ENCODE peak calls at places on chromosomes 4 and X, in seven cellular contexts. V, P, G, F, U, H and A are unnamed samples.

GRCh38 chr4:123017636-123018390 is 95.4 kb upstream of the NUDT6 start:
- DNase-seq in H (no peak), P (no peak), G (peak; percentile 5), U (no peak), F (no peak), V (peak; percentile 84), A (no peak)

GRCh38 chrX:53262918-53263394 is 18.4 kb downstream of the IQSEC2 start:
- DNase-seq in F (no peak), H (no peak), P (no peak), V (peak; percentile 72), G (no peak), U (no peak), A (no peak)

GRCh38 chrX:112688242-112688641 is 8.5 kb upstream of the LHFPL1 start:
- DNase-seq in P (no peak), U (no peak), H (no peak), V (no peak), F (no peak), G (no peak), A (no peak)

GRCh38 chrX:12771445-12772069 is 19.7 kb upstream of the PRPS2 start:
- DNase-seq in G (peak; percentile 25), V (peak; percentile 66), H (peak; percentile 50), U (peak; percentile 52), P (no peak), F (peak; percentile 37), A (peak; percentile 47)

GRCh38 chr4:70935038-70935437 is 32.9 kb downstream of the MOB1B start:
- DNase-seq in F (no peak), H (no peak), G (no peak), V (no peak), U (no peak), P (no peak), A (no peak)

GRCh38 chr4:76989391-76990061 is 40.0 kb downstream of the SEPTIN11 start:
- DNase-seq in P (no peak), H (no peak), F (no peak), G (no peak), U (peak; percentile 51), V (no peak), A (no peak)

GRCh38 chr4:105184316-105184988 is 37.8 kb downstream of the TET2 start:
- DNase-seq in G (no peak), F (no peak), P (no peak), U (no peak), H (no peak), V (no peak), A (no peak)

GRCh38 chrX:150546711-150547153 is 21.7 kb upstream of the MTM1 start:
- DNase-seq in V (no peak), H (no peak), U (peak; percentile 16), G (no peak), F (no peak), P (no peak), A (no peak)

GRCh38 chr4:185470503-185471195 is 884 bp downstream of the CCDC110 start:
- DNase-seq in G (peak; percentile 31), V (peak; percentile 29), P (no peak), U (peak; percentile 21), H (peak; percentile 11), F (peak; percentile 83), A (peak; percentile 53)

GRCh38 chr4:28269426-28269825 is 1408.8 kb downstream of the STIM2 start:
- DNase-seq in G (no peak), F (no peak), U (no peak), P (no peak), V (no peak), H (no peak), A (no peak)

GRCh38 chrX:101257448-101258259 is 33.5 kb downstream of the TAF7L start:
- DNase-seq in P (no peak), G (no peak), H (no peak), V (peak; percentile 54), F (no peak), U (no peak), A (no peak)

GRCh38 chrX:30065226-30065625 is 150.1 kb upstream of the MAGEB2 start:
- DNase-seq in G (no peak), V (peak; percentile 50), H (no peak), U (no peak), F (no peak), P (no peak), A (no peak)

GRCh38 chr4:7538518-7538917 is 103.8 kb upstream of the PSAPL1 start:
- DNase-seq in G (no peak), H (no peak), P (no peak), V (no peak), U (no peak), F (no peak), A (no peak)

GRCh38 chrX:53188763-53189162 is 36.2 kb downstream of the KDM5C start:
- DNase-seq in F (no peak), G (no peak), P (no peak), U (no peak), H (no peak), V (peak; percentile 6), A (no peak)

GRCh38 chr4:13267091-13267490 is 217.0 kb downstream of the RAB28 start:
- DNase-seq in G (no peak), H (no peak), U (no peak), F (no peak), P (no peak), V (no peak), A (no peak)

GRCh38 chr4:183098080-183098722 is 856 bp upstream of the WWC2 start:
- DNase-seq in V (peak; percentile 70), H (peak; percentile 20), U (peak; percentile 1), P (peak; percentile 76), G (peak; percentile 81), F (peak; percentile 28), A (peak; percentile 37)

GRCh38 chrX:2689773-2690666 is 1.1 kb upstream of the CD99 start:
- DNase-seq in V (no peak), H (no peak), P (no peak), U (no peak), F (peak; percentile 77), G (peak; percentile 39), A (no peak)

GRCh38 chrX:41885724-41886123 is 37.6 kb downstream of the CASK start:
- DNase-seq in H (no peak), P (no peak), F (no peak), G (no peak), V (no peak), U (no peak), A (no peak)
- TF ChIP-seq CTCF in H (no peak), P (no peak), F (no peak), G (no peak), V (no peak), U (no peak), A (no peak)

DNA sequence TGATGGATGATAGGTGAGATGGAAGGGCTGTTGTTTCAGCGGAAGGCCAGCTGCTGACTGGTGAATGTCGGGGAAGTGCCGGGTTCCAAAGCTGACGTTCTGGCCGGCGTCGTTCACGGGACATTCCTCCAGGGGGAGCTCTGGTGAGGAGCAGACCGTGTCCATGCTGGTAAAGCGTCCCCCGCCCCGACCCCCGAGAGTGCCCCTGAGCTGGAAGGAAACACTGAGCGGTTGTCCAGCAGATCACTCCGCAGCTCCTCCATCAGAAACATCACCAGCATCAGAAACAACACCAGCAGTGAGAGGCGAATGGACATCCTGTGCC is 18.6 kb upstream of the ADRA2C start:
- DNase-seq in G (no peak), U (no peak), F (no peak), P (no peak), V (peak; percentile 5), H (peak; percentile 65), A (no peak)
- TF ChIP-seq CTCF in G (no peak), U (no peak), F (no peak), P (peak; percentile 74), V (peak; percentile 30), H (peak; percentile 59), A (peak; percentile 38)

DNA sequence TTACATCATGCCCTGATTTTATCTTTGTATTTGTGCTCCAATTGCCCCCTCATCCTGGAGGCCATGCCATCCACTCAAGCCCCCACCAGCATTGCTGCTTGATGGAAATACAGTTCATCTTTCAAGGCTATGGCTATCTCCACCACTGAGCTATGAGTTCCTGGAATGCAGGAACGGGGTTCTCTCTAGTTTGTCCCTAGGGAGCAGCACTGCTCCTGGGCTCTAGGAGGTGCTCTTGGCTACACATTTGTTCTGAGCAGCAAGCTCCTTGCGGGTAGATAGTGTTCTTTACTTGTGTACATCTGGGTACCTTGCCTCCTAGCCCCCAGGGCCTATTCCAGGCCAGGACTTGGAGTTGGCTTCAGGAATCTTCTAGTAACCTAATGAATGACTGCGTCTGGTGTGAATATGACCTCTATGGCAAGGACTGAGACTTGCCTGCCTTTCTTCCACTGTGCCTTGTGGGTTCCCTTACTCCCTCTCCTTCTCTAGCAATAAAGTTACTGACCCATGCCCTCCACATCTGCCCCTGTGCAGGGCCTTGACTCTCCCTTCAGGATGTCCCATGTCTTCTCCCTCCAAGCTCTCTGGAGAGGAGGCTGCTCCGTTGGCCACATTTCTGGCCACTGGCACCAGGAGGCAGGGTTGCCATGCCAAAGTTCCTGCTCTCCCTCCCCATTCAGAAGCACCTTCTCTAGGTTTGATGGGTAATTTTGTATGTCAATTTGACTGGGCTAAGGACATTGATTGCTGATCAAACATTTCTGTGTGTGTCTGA is 7.6 kb downstream of the CITED1 start:
- DNase-seq in U (no peak), F (no peak), V (peak; percentile 39), G (peak; percentile 40), H (no peak), P (no peak), A (no peak)
- TF ChIP-seq CTCF in U (no peak), F (no peak), V (no peak), G (peak; percentile 40), H (peak; percentile 28), P (no peak), A (no peak)

DNA sequence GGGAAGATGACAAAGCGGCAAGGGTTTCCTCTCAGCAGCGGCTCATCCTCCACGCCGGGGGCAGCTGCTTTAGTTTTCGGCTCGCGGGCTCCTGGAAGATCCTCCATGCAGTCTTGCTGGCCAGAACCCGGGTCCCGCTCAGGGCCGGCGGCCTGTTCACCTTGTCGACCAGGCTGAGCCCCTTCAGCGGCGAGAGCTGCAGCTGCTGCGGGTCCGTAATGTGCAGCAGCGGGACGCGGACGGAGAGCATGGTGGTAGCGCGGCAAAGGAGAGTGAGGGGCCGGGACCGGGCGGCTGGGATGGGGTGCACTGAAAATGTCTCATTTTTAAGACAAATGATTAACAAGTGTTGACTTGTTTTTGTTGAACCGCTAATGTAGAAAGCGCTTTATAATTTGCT is 33.2 kb downstream of the EFHC2 start:
- DNase-seq in H (no peak), F (no peak), V (no peak), P (no peak), U (no peak), G (no peak), A (no peak)
- TF ChIP-seq CTCF in H (no peak), F (no peak), V (no peak), P (no peak), U (no peak), G (no peak), A (no peak)

DNA sequence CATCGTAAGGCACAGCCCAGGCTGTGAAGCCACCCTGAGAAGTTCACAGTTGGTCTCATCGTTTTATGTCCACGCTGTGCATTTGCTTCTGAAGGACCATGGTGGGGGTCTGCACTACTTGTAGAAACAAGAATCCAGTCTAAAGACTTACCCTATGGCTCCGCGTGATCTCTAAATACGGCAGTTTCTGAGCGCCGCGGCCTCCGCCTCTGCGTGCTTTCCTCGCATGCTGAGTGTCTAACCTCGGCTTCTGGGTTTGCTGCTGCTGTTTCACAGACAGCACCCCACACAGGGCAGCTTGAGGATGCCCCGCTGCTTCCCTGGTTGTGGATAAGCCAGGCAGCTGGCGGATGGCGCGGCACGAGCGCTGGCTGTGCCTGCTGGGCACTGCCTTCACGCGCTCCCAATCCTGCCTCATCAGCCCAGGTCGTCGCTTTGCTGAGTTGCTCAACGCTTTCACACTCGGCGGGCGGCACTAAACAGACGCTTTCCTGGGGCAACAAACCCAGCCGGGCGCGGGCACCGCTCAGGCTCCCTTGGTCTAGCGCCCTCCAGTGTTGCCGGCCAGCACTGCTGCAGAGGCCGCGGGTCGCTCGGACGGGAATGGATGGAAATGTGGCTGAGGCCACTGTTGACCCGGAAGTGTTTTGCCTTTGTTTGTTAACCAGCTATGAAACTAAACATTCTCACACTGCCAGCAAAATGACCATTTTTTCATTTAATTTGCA is 39.2 kb downstream of the FGFRL1 start:
- DNase-seq in H (no peak), G (peak; percentile 44), U (no peak), V (no peak), P (no peak), F (no peak), A (no peak)
- TF ChIP-seq CTCF in H (peak; percentile 49), G (no peak), U (no peak), V (peak; percentile 49), P (peak; percentile 62), F (no peak), A (peak; percentile 21)